ENCODE peak calls at places on chromosomes 1 and 21, in four cellular contexts. One of them, this sample, is unnamed.

GRCh38 chr1:183251959-183252450 is 65.9 kb downstream of the LAMC2 start:
- DNase-seq in H1: no peak
- DNase-seq in GM12878: no peak
- DNase-seq in K562: no peak
- DNase-seq in this sample: no peak

GRCh38 chr1:201783572-201783971 is 45.4 kb upstream of the IPO9 start:
- DNase-seq in K562: peak
- DNase-seq in H1: no peak
- DNase-seq in GM12878: no peak
- DNase-seq in this sample: no peak

GRCh38 chr1:183753464-183753891 is 51.4 kb upstream of the RGL1 start:
- DNase-seq in GM12878: no peak
- DNase-seq in H1: no peak
- DNase-seq in K562: no peak
- DNase-seq in this sample: peak

GRCh38 chr1:16719571-16720402 is 20.5 kb upstream of the RNU1-4 start:
- DNase-seq in GM12878: no peak
- DNase-seq in H1: peak
- DNase-seq in K562: peak
- DNase-seq in this sample: no peak

GRCh38 chr1:52237430-52237829 is 95.5 kb downstream of the ZFYVE9 start:
- DNase-seq in K562: peak
- DNase-seq in GM12878: no peak
- DNase-seq in H1: no peak
- DNase-seq in this sample: no peak

GRCh38 chr1:223765036-223765718 is 52.8 kb downstream of the CAPN2 start:
- DNase-seq in GM12878: no peak
- DNase-seq in K562: no peak
- DNase-seq in H1: no peak
- DNase-seq in this sample: peak

GRCh38 chr1:155864393-155864792 is 5.0 kb downstream of the SYT11 start:
- DNase-seq in H1: no peak
- DNase-seq in K562: no peak
- DNase-seq in GM12878: no peak
- DNase-seq in this sample: no peak

GRCh38 chr1:45536886-45537285 is 13.7 kb upstream of the AKR1A1 start:
- DNase-seq in GM12878: no peak
- DNase-seq in K562: peak
- DNase-seq in H1: no peak
- DNase-seq in this sample: no peak

GRCh38 chr1:237562247-237562823 is 328.4 kb downstream of the ZP4 start:
- DNase-seq in K562: peak
- DNase-seq in GM12878: peak
- DNase-seq in H1: no peak
- DNase-seq in this sample: peak

GRCh38 chr1:18575620-18576019 is 55.0 kb upstream of the PAX7 start:
- DNase-seq in K562: peak
- DNase-seq in GM12878: no peak
- DNase-seq in H1: peak
- DNase-seq in this sample: peak

GRCh38 chr1:228150458-228151169 is 884 bp downstream of the GJC2 start:
- DNase-seq in H1: peak
- DNase-seq in GM12878: no peak
- DNase-seq in K562: no peak
- DNase-seq in this sample: peak

GRCh38 chr1:221294244-221294643 is 415.0 kb downstream of the HLX start:
- DNase-seq in H1: no peak
- DNase-seq in K562: no peak
- DNase-seq in GM12878: no peak
- DNase-seq in this sample: no peak

DNA sequence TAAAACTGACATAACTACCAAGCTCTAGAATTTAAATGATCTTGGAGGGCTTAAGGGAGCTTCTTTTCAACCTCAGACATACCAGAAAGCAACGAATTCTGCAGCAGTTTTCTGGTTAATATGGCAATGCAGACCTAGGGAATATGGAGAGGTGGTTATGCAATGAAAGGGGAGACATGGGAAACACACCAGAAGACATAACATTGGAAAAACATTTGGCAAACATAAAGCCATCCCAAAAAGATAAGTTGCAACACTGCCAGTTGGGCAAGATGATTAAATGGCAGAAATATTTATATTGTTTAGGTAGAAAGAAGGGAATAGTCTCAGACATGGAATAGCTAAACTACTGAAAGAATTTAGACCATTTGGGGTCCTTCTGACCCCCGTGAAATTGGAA is 104.5 kb downstream of the KCNJ6 start:
- DNase-seq in GM12878: no peak
- DNase-seq in K562: no peak
- DNase-seq in H1: no peak
- DNase-seq in this sample: no peak
- TF ChIP-seq BRCA1 in GM12878: no peak
- TF ChIP-seq BRCA1 in K562: no peak
- TF ChIP-seq BRCA1 in H1: no peak
- TF ChIP-seq BRCA1 in this sample: no peak

GRCh38 chr1:56285554-56286402 is 293.6 kb downstream of the PLPP3 start:
- DNase-seq in K562: no peak
- DNase-seq in H1: no peak
- DNase-seq in GM12878: no peak
- DNase-seq in this sample: no peak
- TF ChIP-seq TAF1 in K562: no peak
- TF ChIP-seq TAF1 in H1: no peak
- TF ChIP-seq TAF1 in GM12878: no peak
- TF ChIP-seq TAF1 in this sample: no peak

GRCh38 chr1:67723126-67723525 is 38.1 kb downstream of the GADD45A start:
- DNase-seq in K562: no peak
- DNase-seq in H1: no peak
- DNase-seq in GM12878: no peak
- DNase-seq in this sample: no peak

GRCh38 chr1:67729872-67730271 is 44.9 kb downstream of the GADD45A start:
- DNase-seq in H1: no peak
- DNase-seq in GM12878: no peak
- DNase-seq in K562: no peak
- DNase-seq in this sample: no peak

GRCh38 chr1:67723620-67724019 is 38.6 kb downstream of the GADD45A start:
- DNase-seq in GM12878: no peak
- DNase-seq in K562: peak
- DNase-seq in H1: no peak
- DNase-seq in this sample: no peak

GRCh38 chr1:67724928-67725560 is 40.0 kb downstream of the GADD45A start:
- DNase-seq in GM12878: no peak
- DNase-seq in H1: no peak
- DNase-seq in K562: no peak
- DNase-seq in this sample: peak

GRCh38 chr1:67726224-67726623 is 41.2 kb downstream of the GADD45A start:
- DNase-seq in K562: no peak
- DNase-seq in GM12878: no peak
- DNase-seq in H1: no peak
- DNase-seq in this sample: no peak
- TF ChIP-seq BRCA1 in K562: no peak
- TF ChIP-seq BRCA1 in GM12878: no peak
- TF ChIP-seq BRCA1 in H1: no peak
- TF ChIP-seq BRCA1 in this sample: no peak

GRCh38 chr1:178944729-178945128 is 73.9 kb upstream of the ANGPTL1 start:
- DNase-seq in H1: peak
- DNase-seq in K562: no peak
- DNase-seq in GM12878: no peak
- DNase-seq in this sample: no peak

GRCh38 chr1:178945763-178946266 is 74.9 kb upstream of the ANGPTL1 start:
- DNase-seq in GM12878: no peak
- DNase-seq in H1: peak
- DNase-seq in K562: no peak
- DNase-seq in this sample: no peak

GRCh38 chr1:178946855-178947687 is 76.2 kb upstream of the ANGPTL1 start:
- DNase-seq in K562: no peak
- DNase-seq in H1: no peak
- DNase-seq in GM12878: no peak
- DNase-seq in this sample: peak

GRCh38 chr1:178947688-178948003 is 76.8 kb upstream of the ANGPTL1 start:
- DNase-seq in GM12878: no peak
- DNase-seq in K562: no peak
- DNase-seq in H1: no peak
- DNase-seq in this sample: no peak

DNA sequence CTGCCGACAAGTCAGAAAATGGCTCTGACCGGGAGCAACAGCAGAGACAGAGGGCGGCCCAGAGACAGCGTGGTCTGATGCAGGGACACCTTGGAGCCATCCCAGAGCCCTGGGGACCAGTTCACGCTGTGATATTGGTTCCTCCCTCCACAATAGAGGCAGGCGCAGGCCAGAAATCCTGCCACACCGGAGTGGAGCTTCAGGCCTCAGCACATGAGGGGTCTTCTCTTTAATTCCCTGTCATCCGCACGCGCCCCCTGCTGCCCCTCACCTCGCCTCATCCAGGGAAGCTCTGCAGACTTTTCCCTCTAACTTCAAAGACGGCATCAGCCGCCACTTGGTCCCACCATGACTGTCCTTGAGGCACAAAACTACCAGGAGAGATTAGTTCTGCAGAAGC is 75.5 kb upstream of the ANGPTL1 start:
- DNase-seq in H1: no peak
- DNase-seq in K562: no peak
- DNase-seq in GM12878: no peak
- DNase-seq in this sample: no peak
- TF ChIP-seq TAF1 in H1: no peak
- TF ChIP-seq TAF1 in K562: no peak
- TF ChIP-seq TAF1 in GM12878: no peak
- TF ChIP-seq TAF1 in this sample: no peak

DNA sequence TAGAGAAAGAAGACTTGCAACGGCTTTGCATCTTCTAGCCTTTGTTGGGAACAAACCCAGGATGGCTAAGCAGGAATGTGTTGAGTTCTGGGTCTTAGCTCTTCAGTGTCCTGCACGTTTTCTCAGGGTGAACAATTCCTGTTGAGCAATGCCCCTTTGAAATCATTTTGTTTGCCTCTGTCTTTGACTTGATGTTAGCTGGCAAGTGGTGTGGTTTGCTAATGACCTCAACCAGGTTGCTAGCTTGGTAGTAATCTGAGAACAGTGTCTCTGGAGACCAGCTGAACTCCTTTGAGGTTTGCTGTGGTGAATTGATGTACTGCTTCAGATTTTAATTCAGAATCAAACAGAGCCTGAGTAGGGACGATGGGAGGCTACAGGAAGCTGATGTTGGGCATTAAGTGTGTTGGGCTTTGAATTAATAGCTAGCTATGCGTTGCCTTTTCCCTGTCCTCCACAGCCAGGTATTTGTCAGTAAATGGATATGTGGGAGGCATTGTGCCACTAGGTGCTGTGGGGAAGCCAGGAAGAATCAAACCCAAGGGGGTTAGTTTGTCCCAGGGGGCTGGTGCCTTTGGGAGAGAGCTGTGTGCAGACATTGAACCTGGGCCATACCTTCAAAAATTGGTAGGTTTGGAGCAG is 23.3 kb upstream of the SRSF10 start:
- DNase-seq in H1: no peak
- DNase-seq in K562: no peak
- DNase-seq in GM12878: peak
- DNase-seq in this sample: peak
- TF ChIP-seq BRCA1 in H1: no peak
- TF ChIP-seq BRCA1 in K562: no peak
- TF ChIP-seq BRCA1 in GM12878: no peak
- TF ChIP-seq BRCA1 in this sample: no peak

DNA sequence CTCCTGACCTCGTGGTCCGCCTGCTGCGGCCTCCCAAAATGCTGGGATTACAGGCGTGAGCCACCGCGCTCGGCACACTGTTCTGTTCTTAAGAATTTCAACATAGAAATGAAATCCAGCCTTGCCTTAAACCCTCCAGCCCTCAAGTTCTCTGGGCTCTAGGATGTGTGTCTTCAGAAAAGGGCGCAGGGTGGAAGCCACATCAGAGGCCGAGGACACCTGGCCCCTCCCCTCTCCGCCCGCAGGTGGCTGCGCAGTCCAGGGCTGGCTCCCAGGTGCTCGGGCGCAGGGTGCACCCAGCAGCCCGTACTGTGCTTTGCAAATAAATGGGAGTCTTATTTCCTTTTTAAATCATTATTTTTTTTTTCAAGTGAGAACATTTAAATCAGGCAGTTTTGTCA is 2.0 kb upstream of the C1orf174 start:
- DNase-seq in GM12878: no peak
- DNase-seq in H1: no peak
- DNase-seq in K562: no peak
- DNase-seq in this sample: no peak
- TF ChIP-seq TAF1 in GM12878: no peak
- TF ChIP-seq TAF1 in H1: no peak
- TF ChIP-seq TAF1 in K562: no peak
- TF ChIP-seq TAF1 in this sample: no peak

GRCh38 chr21:46199436-46200373 is 15.4 kb upstream of the SPATC1L start:
- DNase-seq in H1: no peak
- DNase-seq in K562: no peak
- DNase-seq in GM12878: no peak
- DNase-seq in this sample: no peak
- TF ChIP-seq BRCA1 in H1: no peak
- TF ChIP-seq BRCA1 in K562: no peak
- TF ChIP-seq BRCA1 in GM12878: no peak
- TF ChIP-seq BRCA1 in this sample: no peak